ENCODE peak calls at places on chromosome 15, in eight cellular contexts. G is GM13976, U is aorta, C is ACHN, R is putamen, A is fibroblast of pulmonary artery, Z is COR-L47, I is kidney epithelial cell. T is an unnamed sample.

GRCh38 chr15:29089731-29090616 is 179.6 kb downstream of the NSMCE3 start:
- DNase-seq in G (peak), U (peak), C (no peak), R (peak), A (peak), Z (peak), I (no peak), T (peak)

GRCh38 chr15:61467823-61468222 is 238.7 kb upstream of the RORA start:
- DNase-seq in G (no peak), U (no peak), C (no peak), R (peak), A (no peak), Z (no peak), I (no peak), T (peak)

GRCh38 chr15:98085003-98085639 is 124.6 kb downstream of the ARRDC4 start:
- DNase-seq in G (peak), U (no peak), C (peak), R (peak), A (peak), Z (peak), I (peak), T (peak)

GRCh38 chr15:77599899-77600298 is 32.8 kb downstream of the LINGO1 start:
- DNase-seq in G (no peak), U (no peak), C (peak), R (peak), A (peak), Z (no peak), I (no peak), T (peak)

GRCh38 chr15:94075349-94075748 is 156.0 kb upstream of the MCTP2 start:
- DNase-seq in G (no peak), U (peak), C (no peak), R (no peak), A (peak), Z (no peak), I (no peak), T (peak)

GRCh38 chr15:101031203-101031602 is 112.0 kb downstream of the LRRK1 start:
- DNase-seq in G (no peak), U (peak), C (no peak), R (no peak), A (peak), Z (no peak), I (no peak), T (peak)

GRCh38 chr15:70281811-70282307 is 184.1 kb upstream of the TLE3 start:
- DNase-seq in G (peak), U (no peak), C (no peak), R (no peak), A (peak), Z (no peak), I (no peak), T (peak)

GRCh38 chr15:64979252-64979710 is 10.4 kb downstream of the SPG21 start:
- DNase-seq in G (no peak), U (no peak), C (no peak), R (peak), A (no peak), Z (no peak), I (no peak), T (no peak)

GRCh38 chr15:31811641-31812040 is 218.7 kb upstream of the CHRNA7 start:
- DNase-seq in G (no peak), U (no peak), C (no peak), R (peak), A (no peak), Z (no peak), I (no peak), T (no peak)

GRCh38 chr15:63506537-63507035 is 2.2 kb downstream of the USP3 start:
- DNase-seq in G (no peak), U (no peak), C (no peak), R (no peak), A (no peak), Z (no peak), I (no peak), T (peak)

GRCh38 chr15:28096720-28097431 is 2.2 kb downstream of the OCA2 start:
- DNase-seq in G (no peak), U (no peak), C (peak), R (no peak), A (no peak), Z (no peak), I (no peak), T (no peak)

GRCh38 chr15:90647326-90647725 is 69.8 kb upstream of the BLM start:
- DNase-seq in G (no peak), U (no peak), C (no peak), R (no peak), A (no peak), Z (no peak), I (no peak), T (no peak)

GRCh38 chr15:25060472-25060803 is 105.7 kb downstream of the SNRPN start:
- DNase-seq in G (peak), U (no peak), C (no peak), R (no peak), A (no peak), Z (no peak), I (no peak), T (no peak)

GRCh38 chr15:83396071-83396470 is 51.1 kb upstream of the SH3GL3 start:
- DNase-seq in G (no peak), U (no peak), C (no peak), R (no peak), A (no peak), Z (no peak), I (no peak), T (no peak)

GRCh38 chr15:49235446-49236207 is 65.6 kb downstream of the GALK2 start:
- DNase-seq in G (peak), U (peak), C (peak), R (peak), A (peak), Z (peak), I (peak), T (peak)

GRCh38 chr15:89837134-89837829 is 22.6 kb upstream of the ANPEP start:
- DNase-seq in G (no peak), U (no peak), C (no peak), R (no peak), A (peak), Z (no peak), I (no peak), T (peak)

GRCh38 chr15:78067328-78068241 is 9.9 kb downstream of the TBC1D2B start:
- DNase-seq in G (no peak), U (peak), C (no peak), R (no peak), A (no peak), Z (no peak), I (no peak), T (peak)

GRCh38 chr15:84828433-84828908 is 11.3 kb downstream of the ALPK3 start:
- DNase-seq in G (no peak), U (peak), C (no peak), R (no peak), A (peak), Z (no peak), I (no peak), T (no peak)

GRCh38 chr15:26866298-26867198 is at the start of gene GABRA5:
- DNase-seq in G (no peak), U (no peak), C (peak), R (peak), A (peak), Z (peak), I (no peak), T (peak)

GRCh38 chr15:95291878-95292472 is 1038.5 kb upstream of the NR2F2 start:
- DNase-seq in G (peak), U (no peak), C (peak), R (no peak), A (peak), Z (no peak), I (no peak), T (peak)

GRCh38 chr15:32887090-32887489 is 169.3 kb downstream of the GREM1 start:
- DNase-seq in G (no peak), U (no peak), C (no peak), R (no peak), A (no peak), Z (no peak), I (no peak), T (no peak)

GRCh38 chr15:101481917-101482525 is 7.5 kb downstream of the PCSK6 start:
- DNase-seq in G (no peak), U (no peak), C (no peak), R (no peak), A (no peak), Z (no peak), I (no peak), T (no peak)

GRCh38 chr15:73385205-73385604 is 16.4 kb upstream of the HCN4 start:
- DNase-seq in G (no peak), U (no peak), C (no peak), R (no peak), A (no peak), Z (no peak), I (no peak), T (no peak)

GRCh38 chr15:32838820-32839219 is 121.0 kb downstream of the GREM1 start:
- DNase-seq in G (no peak), U (peak), C (no peak), R (peak), A (peak), Z (peak), I (no peak), T (peak)

GRCh38 chr15:67543348-67543718 is 830 bp downstream of the MAP2K5 start:
- DNase-seq in G (no peak), U (no peak), C (no peak), R (no peak), A (no peak), Z (no peak), I (no peak), T (no peak)

GRCh38 chr15:42385206-42385979 is 26.1 kb downstream of the CAPN3 start:
- DNase-seq in G (peak), U (no peak), C (peak), R (no peak), A (peak), Z (no peak), I (no peak), T (peak)

GRCh38 chr15:29044506-29044905 is 158.7 kb downstream of the APBA2 start:
- DNase-seq in G (no peak), U (no peak), C (no peak), R (no peak), A (no peak), Z (no peak), I (no peak), T (peak)

GRCh38 chr15:44489464-44489863 is 47.5 kb upstream of the EIF3J start:
- DNase-seq in G (no peak), U (no peak), C (peak), R (no peak), A (peak), Z (no peak), I (peak), T (peak)

T was measured in iris pigment epithelial cell.